ENCODE peak calls at places on chromosome 10, in four cellular contexts. A is kidney epithelial cell, G is HL-60, Z is OCI-LY7. N is an unnamed sample.

GRCh38 chr10:129951251-129951808 is 12.7 kb downstream of the EBF3 start:
- DNase-seq in A (no peak), G (no peak), Z (no peak), N (no peak)

GRCh38 chr10:79047875-79048638 is 20.7 kb upstream of the ZMIZ1 start:
- DNase-seq in A (no peak), G (no peak), Z (no peak), N (peak; percentile 59)

GRCh38 chr10:63583909-63584747 is 62.9 kb downstream of the REEP3 start:
- DNase-seq in A (no peak), G (no peak), Z (no peak), N (no peak)

GRCh38 chr10:78700413-78700812 is 368.4 kb upstream of the ZMIZ1 start:
- DNase-seq in A (no peak), G (peak; percentile 48), Z (no peak), N (peak; percentile 11)

GRCh38 chr10:77946084-77946483 is 19.5 kb upstream of the DLG5 start:
- DNase-seq in A (no peak), G (no peak), Z (no peak), N (no peak)

GRCh38 chr10:12351447-12351846 is 2.1 kb downstream of the CAMK1D start:
- DNase-seq in A (no peak), G (no peak), Z (no peak), N (peak; percentile 50)

GRCh38 chr10:103980246-103980906 is 13.4 kb downstream of the SLK start:
- DNase-seq in A (no peak), G (no peak), Z (no peak), N (no peak)

GRCh38 chr10:48779546-48780152 is 95.0 kb downstream of the WDFY4 start:
- DNase-seq in A (no peak), G (no peak), Z (no peak), N (peak; percentile 17)

GRCh38 chr10:86176850-86177249 is 189.7 kb downstream of the GRID1 start:
- DNase-seq in A (no peak), G (no peak), Z (no peak), N (no peak)

GRCh38 chr10:77927343-77928256 is 1.0 kb upstream of the DLG5 start:
- DNase-seq in A (no peak), G (no peak), Z (no peak), N (peak; percentile 74)

GRCh38 chr10:78899996-78900714 is 168.6 kb upstream of the ZMIZ1 start:
- DNase-seq in A (no peak), G (no peak), Z (no peak), N (peak; percentile 64)

GRCh38 chr10:70846795-70847194 is 31.0 kb downstream of the SGPL1 start:
- DNase-seq in A (no peak), G (no peak), Z (no peak), N (no peak)

GRCh38 chr10:95469676-95470075 is 91.5 kb downstream of the SORBS1 start:
- DNase-seq in A (no peak), G (no peak), Z (no peak), N (no peak)

GRCh38 chr10:48554246-48554645 is 50.6 kb downstream of the ARHGAP22 start:
- DNase-seq in A (no peak), G (no peak), Z (no peak), N (no peak)

GRCh38 chr10:2921956-2922680 is 145.2 kb upstream of the PFKP start:
- DNase-seq in A (peak; percentile 64), G (no peak), Z (no peak), N (peak; percentile 44)
- TF ChIP-seq CTCF in A (no peak), G (no peak), Z (no peak), N (peak; percentile 30)

GRCh38 chr10:76632158-76633051 is 1005.2 kb downstream of the KCNMA1 start:
- DNase-seq in A (no peak), G (no peak), Z (peak; percentile 5), N (peak; percentile 83)
- TF ChIP-seq CTCF in A (peak; percentile 67), G (peak; percentile 32), Z (peak; percentile 61), N (peak; percentile 76)

GRCh38 chr10:122487231-122487765 is 25.9 kb downstream of the HTRA1 start:
- DNase-seq in A (no peak), G (no peak), Z (no peak), N (no peak)
- TF ChIP-seq CTCF in A (no peak), G (no peak), Z (no peak), N (no peak)

DNA sequence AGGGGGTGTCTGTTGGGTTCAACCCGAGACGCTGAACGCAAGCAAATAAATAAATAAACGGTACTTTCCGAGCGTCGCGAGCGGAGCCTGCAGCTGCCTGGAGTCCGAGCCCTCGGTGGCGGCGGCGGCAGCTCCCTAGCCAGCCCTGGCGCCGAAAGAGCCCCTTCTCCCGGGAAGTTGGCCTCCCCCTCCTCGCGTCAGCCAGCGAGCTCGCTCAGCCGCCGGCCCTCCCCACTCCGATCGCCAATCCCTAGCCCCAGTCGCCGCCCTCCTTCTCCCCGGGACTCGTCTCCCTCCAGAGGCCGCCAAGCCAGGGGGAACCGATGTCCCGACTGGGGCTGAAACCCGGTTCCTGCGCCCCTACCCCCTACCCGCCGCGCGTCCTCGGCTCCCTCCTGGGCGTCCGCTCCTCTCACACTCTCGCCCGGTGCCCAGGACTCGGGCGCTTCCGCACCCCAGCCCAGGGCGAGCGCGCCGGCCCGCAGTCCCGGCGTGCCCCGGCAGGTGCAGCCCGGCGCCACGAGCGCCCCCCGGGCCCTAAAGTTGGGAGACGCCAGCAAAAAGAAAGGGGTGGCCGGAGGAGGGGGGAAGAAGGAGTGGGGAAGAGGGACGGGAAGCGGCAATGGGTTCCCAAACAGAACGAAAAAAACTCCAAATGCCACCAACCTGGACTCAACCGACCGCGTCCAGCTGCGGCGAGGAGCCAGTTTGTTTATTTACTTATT is at the start of gene GFRA1:
- DNase-seq in A (no peak), G (no peak), Z (no peak), N (peak; percentile 85)
- TF ChIP-seq CTCF in A (peak; percentile 5), G (no peak), Z (no peak), N (peak; percentile 61)

GRCh38 chr10:60441515-60441914 is 51.8 kb upstream of the ANK3 start:
- DNase-seq in A (no peak), G (no peak), Z (peak; percentile 34), N (no peak)

GRCh38 chr10:60446070-60446833 is 56.6 kb upstream of the ANK3 start:
- DNase-seq in A (no peak), G (no peak), Z (no peak), N (no peak)

GRCh38 chr10:60448246-60448645 is 58.6 kb upstream of the ANK3 start:
- DNase-seq in A (no peak), G (no peak), Z (no peak), N (no peak)

GRCh38 chr10:60446855-60447254 is 57.2 kb upstream of the ANK3 start:
- DNase-seq in A (peak; percentile 26), G (no peak), Z (no peak), N (no peak)

DNA sequence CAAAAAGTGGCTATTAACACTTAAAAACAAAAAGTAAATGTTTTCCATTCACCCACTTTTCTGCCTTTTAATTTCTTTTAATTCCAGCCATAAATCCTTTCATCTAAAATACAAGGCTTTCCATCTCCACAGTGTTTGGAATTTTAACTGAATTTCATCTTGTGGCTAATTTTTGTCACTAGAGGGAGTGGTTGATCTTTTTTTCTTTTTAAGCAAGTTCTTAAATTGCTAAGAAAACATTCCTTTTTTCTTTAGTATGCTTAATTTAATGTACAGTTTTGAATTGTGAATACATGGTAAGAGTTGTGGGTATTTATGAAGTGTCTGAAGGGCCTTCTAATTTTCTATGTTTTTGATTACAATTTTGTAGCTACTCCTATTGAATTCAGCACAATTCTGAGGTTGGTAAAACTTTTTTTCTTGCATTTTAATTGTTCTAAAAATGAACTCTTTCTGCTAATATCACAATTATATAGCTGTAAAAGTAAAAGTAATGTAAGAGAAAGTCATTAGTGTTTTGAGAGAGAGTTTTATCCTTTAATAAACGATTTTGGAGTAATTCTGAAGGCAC is 54.9 kb upstream of the ANK3 start:
- DNase-seq in A (no peak), G (no peak), Z (no peak), N (no peak)
- TF ChIP-seq CTCF in A (peak; percentile 56), G (no peak), Z (peak; percentile 78), N (peak; percentile 74)

DNA sequence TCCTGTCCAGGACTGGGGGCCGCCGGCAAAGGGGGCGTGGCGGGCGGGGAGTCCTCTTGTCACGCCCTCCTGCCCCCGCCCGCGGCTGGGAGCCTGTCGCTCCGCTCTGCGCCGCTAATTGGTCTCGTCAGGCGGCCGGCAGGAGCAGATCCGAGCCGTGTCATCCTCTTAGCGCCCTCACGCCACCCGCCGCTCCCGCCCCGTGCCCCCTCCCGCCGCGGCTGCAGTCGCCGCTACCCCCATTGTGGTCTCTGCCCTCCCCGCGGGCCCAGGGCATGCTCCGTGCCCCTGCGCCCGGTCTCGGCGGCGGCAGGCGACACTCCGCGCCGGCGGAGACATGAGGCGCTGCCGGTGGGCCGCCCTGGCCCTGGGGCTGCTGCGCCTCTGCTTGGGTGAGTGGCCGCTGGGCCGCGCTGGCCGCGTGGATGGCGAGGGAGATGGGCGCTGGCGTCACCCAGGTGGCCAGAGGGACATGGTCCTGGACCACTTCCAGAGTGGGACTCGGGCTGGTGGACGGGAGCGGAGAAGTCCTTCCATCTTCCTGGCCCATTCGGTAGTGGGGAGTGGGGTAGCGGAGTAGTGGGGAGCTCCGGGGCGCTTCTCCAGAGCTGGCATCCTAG is at the start of gene CDHR1:
- DNase-seq in A (no peak), G (no peak), Z (no peak), N (peak; percentile 89)
- TF ChIP-seq CTCF in A (no peak), G (no peak), Z (no peak), N (peak; percentile 13)